ENCODE peak calls at places on chromosome 13, in six cellular contexts. P is HTR-8/SVneo; G is activated CD4-positive, alpha-beta T cell treated with anti-CD3 and anti-CD28 coated beads, Interleukin-2, amount 10 ng/mL, durations not matched to agents 7 days and 5 days; T is EL; H is activated T-cell treated with anti-CD3 and anti-CD28 coated beads for 48 hours; C is head of caudate nucleus. W is an unnamed sample.

GRCh38 chr13:50244913-50245574 is 229.8 kb downstream of the KCNRG start:
- DNase-seq in P (peak), G (peak), T (peak), H (peak), C (no peak), W (no peak)

GRCh38 chr13:23621316-23621645 is 51.1 kb downstream of the TNFRSF19 start:
- DNase-seq in P (peak), G (no peak), T (peak), H (no peak), C (no peak), W (no peak)

GRCh38 chr13:95275322-95276118 is 25.7 kb downstream of the ABCC4 start:
- DNase-seq in P (no peak), G (no peak), T (no peak), H (no peak), C (no peak), W (no peak)

GRCh38 chr13:73433893-73434292 is 375.1 kb downstream of the KLF5 start:
- DNase-seq in P (no peak), G (no peak), T (no peak), H (no peak), C (no peak), W (no peak)

GRCh38 chr13:47038196-47038595 is 141.3 kb upstream of the HTR2A start:
- DNase-seq in P (no peak), G (no peak), T (peak), H (no peak), C (no peak), W (no peak)

GRCh38 chr13:85333511-85333910 is 465.7 kb downstream of the SLITRK6 start:
- DNase-seq in P (no peak), G (no peak), T (no peak), H (no peak), C (no peak), W (no peak)

GRCh38 chr13:43127827-43128226 is 104.4 kb downstream of the DNAJC15 start:
- DNase-seq in P (no peak), G (peak), T (no peak), H (no peak), C (no peak), W (no peak)

GRCh38 chr13:39952244-39953233 is 297.1 kb downstream of the COG6 start:
- DNase-seq in P (no peak), G (no peak), T (peak), H (no peak), C (no peak), W (no peak)

GRCh38 chr13:98174995-98175394 is 2.1 kb downstream of the RNF113B start:
- DNase-seq in P (no peak), G (no peak), T (peak), H (no peak), C (no peak), W (no peak)

GRCh38 chr13:97904059-97904458 is 49.4 kb upstream of the IPO5 start:
- DNase-seq in P (no peak), G (no peak), T (no peak), H (no peak), C (no peak), W (no peak)

GRCh38 chr13:83229574-83230300 is 652.5 kb downstream of the SLITRK1 start:
- DNase-seq in P (no peak), G (no peak), T (no peak), H (no peak), C (no peak), W (no peak)

GRCh38 chr13:99375806-99376080 is 68.5 kb upstream of the GPR183 start:
- DNase-seq in P (no peak), G (peak), T (no peak), H (no peak), C (no peak), W (no peak)

GRCh38 chr13:105847532-105848295 is 687.7 kb downstream of the EFNB2 start:
- DNase-seq in P (no peak), G (no peak), T (no peak), H (no peak), C (no peak), W (no peak)

GRCh38 chr13:33072282-33072681 is 56.1 kb downstream of the KL start:
- DNase-seq in P (no peak), G (no peak), T (no peak), H (no peak), C (peak), W (no peak)

GRCh38 chr13:98454389-98454881 is 122.5 kb downstream of the STK24 start:
- DNase-seq in P (no peak), G (no peak), T (peak), H (no peak), C (no peak), W (no peak)

GRCh38 chr13:74479124-74479523 is 344.9 kb upstream of the KLF12 start:
- DNase-seq in P (no peak), G (no peak), T (no peak), H (no peak), C (no peak), W (no peak)

GRCh38 chr13:20782116-20782708 is 8.5 kb upstream of the EEF1AKMT1 start:
- DNase-seq in P (no peak), G (no peak), T (no peak), H (no peak), C (no peak), W (no peak)

GRCh38 chr13:110560606-110561334 is 752 bp downstream of the RAB20 start:
- DNase-seq in P (peak), G (no peak), T (peak), H (no peak), C (no peak), W (no peak)

GRCh38 chr13:34913040-34913439 is 29.0 kb upstream of the NBEA start:
- DNase-seq in P (peak), G (no peak), T (peak), H (no peak), C (no peak), W (no peak)

GRCh38 chr13:100423375-100423774 is 165.2 kb downstream of the GGACT start:
- DNase-seq in P (no peak), G (no peak), T (peak), H (no peak), C (no peak), W (no peak)

GRCh38 chr13:112840472-112841302 is 128.3 kb upstream of the MCF2L start:
- DNase-seq in P (no peak), G (no peak), T (no peak), H (no peak), C (no peak), W (no peak)

GRCh38 chr13:51814825-51815650 is 11.1 kb upstream of the DHRS12 start:
- DNase-seq in P (peak), G (peak), T (peak), H (peak), C (peak), W (peak)

GRCh38 chr13:46553521-46553885 is 533 bp downstream of the LRCH1 start:
- DNase-seq in P (no peak), G (no peak), T (no peak), H (no peak), C (peak), W (peak)

GRCh38 chr13:114126789-114127472 is 5.5 kb downstream of the RASA3 start:
- DNase-seq in P (no peak), G (no peak), T (no peak), H (no peak), C (no peak), W (no peak)

GRCh38 chr13:113934576-113934975 is 39.3 kb downstream of the C13orf46 start:
- DNase-seq in P (no peak), G (no peak), T (no peak), H (no peak), C (no peak), W (no peak)

GRCh38 chr13:47621931-47622330 is 379.1 kb downstream of the SUCLA2 start:
- DNase-seq in P (no peak), G (no peak), T (no peak), H (no peak), C (no peak), W (no peak)

GRCh38 chr13:40306817-40307216 is 359.6 kb downstream of the FOXO1 start:
- DNase-seq in P (no peak), G (no peak), T (no peak), H (peak), C (no peak), W (no peak)

GRCh38 chr13:111322916-111323331 is 2.5 kb downstream of the TEX29 start:
- DNase-seq in P (no peak), G (no peak), T (no peak), H (no peak), C (no peak), W (no peak)